ENCODE peak calls at places on chromosomes 16 and 17, in six cellular contexts. J, I, Q, H, C and A are unnamed samples.

GRCh38 chr17:6711081-6711674 is 2.0 kb downstream of the SLC13A5 start:
- DNase-seq in J (no peak), H (no peak), C (no peak), Q (peak; percentile 32), I (no peak), A (no peak)

GRCh38 chr17:73069164-73069774 is 23.2 kb downstream of the SLC39A11 start:
- DNase-seq in Q (no peak), I (no peak), H (no peak), J (no peak), C (no peak), A (no peak)

GRCh38 chr17:60825351-60825750 is 147.7 kb downstream of the BCAS3 start:
- DNase-seq in Q (no peak), J (no peak), C (no peak), I (no peak), H (no peak), A (no peak)

GRCh38 chr17:50147841-50148225 is 2.6 kb downstream of the PPP1R9B start:
- DNase-seq in C (no peak), Q (no peak), J (no peak), H (peak; percentile 46), I (no peak), A (no peak)

GRCh38 chr16:53950677-53951076 is 246.7 kb downstream of the FTO start:
- DNase-seq in Q (no peak), C (no peak), J (no peak), I (no peak), H (no peak), A (no peak)

GRCh38 chr17:20053343-20053964 is 44.3 kb downstream of the SPECC1 start:
- DNase-seq in I (no peak), H (no peak), J (no peak), Q (no peak), C (no peak), A (no peak)

GRCh38 chr17:44198721-44199552 is 747 bp downstream of the ATXN7L3 start:
- DNase-seq in I (peak; percentile 28), H (peak; percentile 65), C (no peak), Q (peak; percentile 79), J (peak; percentile 54), A (no peak)

GRCh38 chr17:5097101-5097834 is 14.4 kb downstream of the ZNF232 start:
- DNase-seq in I (no peak), H (peak; percentile 66), C (no peak), J (peak; percentile 41), Q (peak; percentile 73), A (no peak)

GRCh38 chr17:48484850-48485249 is 46.0 kb downstream of the HOXB1 start:
- DNase-seq in H (no peak), Q (no peak), J (no peak), I (peak; percentile 77), C (peak; percentile 49), A (no peak)

GRCh38 chr16:529012-529575 is 1.6 kb downstream of the CAPN15 start:
- DNase-seq in C (no peak), H (peak; percentile 56), I (no peak), Q (no peak), J (no peak), A (no peak)

GRCh38 chr16:8853150-8853549 is 15.7 kb downstream of the CARHSP1 start:
- DNase-seq in I (no peak), Q (no peak), J (no peak), C (no peak), H (no peak), A (no peak)

GRCh38 chr16:76946879-76947278 is 244.1 kb upstream of the MON1B start:
- DNase-seq in H (peak; percentile 5), J (no peak), C (peak; percentile 2), I (peak; percentile 79), Q (no peak), A (no peak)

GRCh38 chr17:69763503-69763902 is 311.5 kb upstream of the KCNJ16 start:
- DNase-seq in I (peak; percentile 54), Q (no peak), C (no peak), J (no peak), H (no peak), A (no peak)

GRCh38 chr16:51389881-51390280 is 238.8 kb upstream of the SALL1 start:
- DNase-seq in I (no peak), J (no peak), C (no peak), H (no peak), Q (no peak), A (no peak)

DNA sequence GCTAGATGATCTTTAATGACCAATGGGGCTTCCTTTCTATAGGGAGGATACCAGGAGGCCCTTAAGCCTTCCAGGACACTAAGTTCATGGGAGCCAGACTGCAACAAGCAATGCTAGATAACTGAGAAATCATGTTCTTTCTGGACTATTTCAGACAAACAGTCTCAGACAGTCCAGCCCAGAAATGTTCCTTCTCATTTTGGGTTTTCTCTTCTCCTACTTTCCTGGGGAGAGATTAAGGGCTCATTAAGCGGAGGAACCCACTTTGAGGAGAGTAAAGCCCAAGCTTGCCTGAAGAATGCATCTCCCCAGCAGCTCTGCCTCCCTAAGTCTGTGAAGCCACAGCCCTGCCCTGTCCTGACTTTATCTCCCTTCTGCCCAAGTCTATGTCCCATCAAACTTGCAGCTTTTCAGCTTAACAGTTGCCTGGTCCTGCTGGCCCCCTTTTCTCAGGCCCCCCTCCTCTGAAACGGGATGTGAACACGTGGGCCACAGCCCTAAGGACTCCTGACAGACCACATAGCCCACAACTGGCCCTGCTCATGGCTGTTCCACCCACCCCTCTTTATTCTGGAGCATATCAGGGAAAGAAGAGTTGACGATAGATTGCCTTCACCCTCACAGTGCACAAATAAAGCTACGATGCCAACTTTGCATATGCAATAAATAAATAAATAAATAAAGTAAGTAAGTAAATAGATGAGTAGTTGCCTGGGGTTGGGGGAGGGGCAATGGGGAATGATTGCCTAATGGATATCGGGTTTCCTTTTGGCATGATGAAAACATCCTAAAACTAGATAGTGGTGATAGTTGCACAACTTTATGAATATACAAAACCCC is 111.0 kb downstream of the N4BP1 start:
- DNase-seq in J (peak; percentile 86), C (no peak), Q (peak; percentile 53), H (peak; percentile 47), I (peak; percentile 76), A (no peak)
- H3K27ac ChIP-seq in J (peak overlapping the region; percentile 66), C (no peak overlapping the region), Q (peak overlapping the region; percentile 76), H (no peak overlapping the region), I (peak overlapping the region; percentile 48), A (peak overlapping the region; percentile 52)

GRCh38 chr17:38456031-38456815 is 28.0 kb downstream of the ARHGAP23 start:
- DNase-seq in J (no peak), C (no peak), Q (no peak), I (no peak), H (no peak), A (no peak)
- TF ChIP-seq CTCF in J (peak; percentile 15), C (peak; percentile 44), Q (no peak), I (peak; percentile 31), H (no peak), A (no peak)

GRCh38 chr16:85256190-85256739 is 144.0 kb upstream of the CIBAR2 start:
- DNase-seq in Q (no peak), H (peak; percentile 46), C (no peak), J (no peak), I (no peak), A (no peak)
- TF ChIP-seq POLR2A in Q (no peak), H (no peak), C (no peak), J (no peak), I (no peak), A (no peak)

DNA sequence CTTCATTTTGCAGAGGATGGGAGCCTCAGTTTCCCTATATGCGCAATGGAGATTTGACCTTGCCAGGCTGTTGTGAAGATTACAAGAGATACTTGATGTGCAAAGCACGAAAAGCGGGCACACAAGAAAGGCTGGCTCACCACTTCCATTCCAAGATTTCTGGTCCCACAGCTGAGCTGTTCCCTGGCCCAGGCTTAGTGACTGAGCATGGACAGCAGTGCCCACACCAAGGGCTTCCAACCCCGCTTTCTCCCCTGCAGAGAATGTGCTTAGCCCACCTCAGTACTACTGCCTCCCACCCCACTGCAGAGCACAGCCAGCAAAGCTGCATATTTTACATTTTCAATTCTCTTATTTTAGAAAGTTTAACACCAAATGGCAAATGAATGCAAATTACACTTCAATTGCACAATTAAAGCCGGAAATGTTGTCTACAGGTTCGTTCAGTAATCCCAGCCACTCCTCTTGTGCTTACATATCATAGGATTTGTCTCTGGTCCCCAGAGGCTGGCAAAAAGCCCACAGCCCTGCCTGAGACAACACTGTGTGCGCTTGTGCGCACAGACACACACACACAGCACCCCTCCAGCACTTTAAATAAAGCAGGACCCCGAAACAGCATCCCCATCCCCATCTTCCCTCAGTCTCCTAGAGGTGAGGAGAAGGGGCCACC is 51.8 kb downstream of the VAC14 start:
- DNase-seq in J (no peak), Q (no peak), C (no peak), H (peak; percentile 45), I (no peak), A (no peak)
- H3K27ac ChIP-seq in J (peak overlapping the region; percentile 92), Q (no peak overlapping the region), C (no peak overlapping the region), H (no peak overlapping the region), I (peak overlapping the region; percentile 8), A (peak overlapping the region; percentile 61)

GRCh38 chr16:68328860-68329370 is 18.1 kb downstream of the PRMT7 start:
- DNase-seq in C (no peak), Q (no peak), J (no peak), I (no peak), H (no peak), A (no peak)
- TF ChIP-seq CTCF in C (no peak), Q (no peak), J (no peak), I (no peak), H (no peak), A (no peak)

GRCh38 chr16:58002411-58002790 is 1.2 kb downstream of the USB1 start:
- DNase-seq in Q (no peak), C (no peak), I (no peak), J (no peak), H (no peak), A (no peak)

GRCh38 chr16:58001781-58002410 is 689 bp downstream of the USB1 start:
- DNase-seq in I (no peak), C (no peak), J (no peak), Q (no peak), H (no peak), A (no peak)

GRCh38 chr16:57999366-57999970 is 1.0 kb downstream of the ZNF319 start:
- DNase-seq in J (no peak), C (no peak), H (no peak), I (peak; percentile 33), Q (no peak), A (no peak)

GRCh38 chr16:57999971-58000705 is at the start of gene ZNF319:
- DNase-seq in J (no peak), I (no peak), H (peak; percentile 35), Q (peak; percentile 49), C (no peak), A (no peak)

DNA sequence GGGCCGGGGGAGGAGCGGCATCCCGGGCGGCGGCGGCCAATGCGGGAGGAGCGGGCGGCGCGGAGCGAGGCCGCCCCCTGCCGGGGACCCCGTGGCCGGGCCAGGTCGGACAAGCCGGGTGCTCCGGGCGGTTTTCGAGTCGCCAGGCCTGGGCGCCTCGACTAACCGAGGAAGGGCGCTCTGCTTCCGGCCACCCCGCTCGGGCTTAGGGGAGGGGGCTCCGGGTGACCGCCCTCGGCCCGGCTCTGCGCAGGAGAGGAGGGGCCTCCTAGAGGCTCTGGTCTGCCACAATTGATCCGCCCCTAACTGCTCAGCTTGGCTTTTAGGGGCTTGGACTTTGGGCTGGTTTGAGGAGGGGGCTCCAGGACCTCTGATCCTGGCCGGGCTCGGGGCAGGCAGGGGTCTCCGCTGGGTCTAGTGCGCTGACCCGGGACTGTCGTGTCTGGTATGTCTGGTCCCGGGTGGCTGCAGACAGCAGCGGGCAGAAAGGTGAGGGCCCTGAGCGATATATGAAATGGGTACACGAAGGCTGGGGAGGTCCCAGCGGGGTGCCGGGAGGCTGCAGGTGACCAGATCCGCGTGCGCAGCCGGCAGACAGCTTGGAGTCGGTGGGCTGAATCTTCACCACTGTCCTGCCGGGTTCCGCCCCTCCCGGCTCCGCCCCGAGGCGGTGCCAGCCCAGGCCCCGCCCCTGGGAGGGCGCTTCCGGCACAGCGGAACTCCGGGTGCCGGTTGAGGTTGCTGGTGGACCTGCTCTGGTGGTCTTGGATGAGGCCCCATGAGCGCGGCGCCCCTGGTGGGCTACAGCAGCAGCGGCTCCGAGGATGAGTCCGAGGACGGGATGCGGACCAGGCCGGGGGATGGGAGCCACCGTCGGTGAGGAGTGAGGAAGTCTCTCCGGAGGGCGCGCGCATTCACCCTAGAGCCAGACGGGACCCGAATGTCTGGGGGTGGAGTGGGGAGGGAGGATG is at the start of gene USB1:
- DNase-seq in J (peak; percentile 76), I (peak; percentile 73), Q (peak; percentile 90), C (peak; percentile 77), H (peak; percentile 89), A (no peak)
- TF ChIP-seq POLR2A in J (peak; percentile 77), I (peak; percentile 57), Q (peak; percentile 38), C (peak; percentile 67), H (peak; percentile 69), A (no peak)